ENCODE peak calls at places on chromosome 22, in four cellular contexts. U is H9, D is right lobe of liver, C is ovary. A is an unnamed sample.

GRCh38 chr22:49403102-49403501 is 424.6 kb downstream of the BRD1 start:
- DNase-seq in D (peak; percentile 29), U (peak; percentile 8), C (no peak), A (no peak)

GRCh38 chr22:17110791-17111550 is 10.2 kb downstream of the TMEM121B start:
- DNase-seq in C (no peak), U (no peak), D (no peak), A (no peak)

GRCh38 chr22:18994780-18995711 is 59.0 kb upstream of the PRODH start:
- DNase-seq in U (no peak), C (no peak), D (peak; percentile 64), A (no peak)

GRCh38 chr22:18122254-18122554 is 11.6 kb downstream of the TUBA8 start:
- DNase-seq in D (no peak), U (no peak), C (no peak), A (no peak)

GRCh38 chr22:35452351-35452781 is 52.4 kb downstream of the MCM5 start:
- DNase-seq in D (no peak), C (no peak), U (no peak), A (no peak)

GRCh38 chr22:48318575-48319320 is 1508.9 kb downstream of the BRD1 start:
- DNase-seq in D (peak; percentile 14), U (no peak), C (no peak), A (no peak)

GRCh38 chr22:50138036-50138435 is 32.5 kb upstream of the PANX2 start:
- DNase-seq in D (no peak), U (no peak), C (no peak), A (no peak)

GRCh38 chr22:48084041-48084748 is 1321.7 kb downstream of the TBC1D22A start:
- DNase-seq in C (no peak), U (no peak), D (no peak), A (no peak)

GRCh38 chr22:36587289-36588154 is 58.6 kb upstream of the EIF3D start:
- DNase-seq in D (no peak), U (no peak), C (no peak), A (no peak)

GRCh38 chr22:47929646-47930185 is 1167.3 kb downstream of the TBC1D22A start:
- DNase-seq in U (no peak), D (no peak), C (no peak), A (no peak)

GRCh38 chr22:29187831-29188230 is 17.9 kb upstream of the EMID1 start:
- DNase-seq in D (no peak), C (no peak), U (no peak), A (no peak)

GRCh38 chr22:34592341-34592740 is 473.6 kb upstream of the ISX start:
- DNase-seq in C (no peak), D (no peak), U (no peak), A (no peak)

GRCh38 chr22:22394589-22394988 is 114.0 kb downstream of the ZNF280B start:
- DNase-seq in U (no peak), D (no peak), C (no peak), A (no peak)

GRCh38 chr22:10961043-10961860 is 4566.7 kb upstream of the OR11H1 start:
- DNase-seq in D (no peak), C (no peak), U (no peak), A (no peak)
- TF ChIP-seq CTCF in D (no peak), C (no peak), U (no peak), A (no peak)

GRCh38 chr22:23815781-23816551 is 22.8 kb downstream of the DERL3 start:
- DNase-seq in C (no peak), U (no peak), D (peak; percentile 35), A (peak; percentile 58)
- H3K27ac ChIP-seq in C (no peak overlapping the region), U (no peak overlapping the region), D (no peak overlapping the region), A (peak overlapping the region; percentile 51)

DNA sequence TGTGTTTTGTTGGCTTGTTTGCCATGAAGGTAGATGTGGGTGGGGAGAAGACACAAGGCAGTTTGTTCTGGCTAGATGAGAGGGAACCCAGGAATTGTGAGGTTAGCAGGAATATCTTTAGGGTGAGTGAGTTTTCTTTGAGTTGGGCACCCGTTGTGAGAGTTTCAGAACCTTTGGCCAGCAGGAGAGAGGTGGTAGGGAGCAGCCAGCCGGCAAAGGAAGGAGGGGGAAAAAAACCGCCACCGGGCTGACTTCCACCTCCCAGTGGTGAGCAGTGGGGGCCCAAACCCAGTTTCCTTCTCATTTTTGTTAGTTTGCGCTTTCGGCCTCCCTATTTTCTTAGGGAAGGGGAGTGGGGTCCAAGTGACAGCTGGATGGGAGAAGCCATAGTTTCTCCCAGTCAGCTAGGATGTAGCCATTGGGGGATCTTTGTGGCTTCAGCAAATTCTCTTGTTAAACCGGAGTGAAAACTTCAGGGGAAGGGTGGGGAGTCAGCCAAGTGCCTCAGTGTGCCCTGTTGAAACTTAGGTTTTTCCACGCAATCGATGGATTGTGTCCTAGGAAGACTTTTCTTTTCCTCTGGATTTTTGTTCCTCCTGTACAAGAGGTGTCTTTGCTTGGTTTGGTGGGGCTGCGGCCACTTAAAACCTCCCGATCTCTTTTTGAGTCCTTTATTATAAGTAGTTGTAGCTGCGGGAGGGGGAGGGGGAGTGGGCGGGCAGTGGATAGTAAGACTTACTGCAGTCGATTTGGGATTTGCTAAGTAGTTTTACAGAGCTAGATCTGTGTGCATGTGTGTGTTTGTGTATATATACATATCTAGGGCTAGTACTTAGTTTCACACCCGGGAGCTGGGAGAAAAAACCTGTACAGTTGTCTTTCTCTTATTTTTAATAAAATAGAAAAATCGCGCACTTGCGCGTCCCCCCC is 1.1 kb upstream of the GCAT start:
- DNase-seq in D (no peak), U (no peak), C (no peak), A (no peak)
- TF ChIP-seq CTCF in D (no peak), U (peak; percentile 5), C (no peak), A (no peak)

GRCh38 chr22:27212081-27212480 is 554.7 kb downstream of the MIAT start:
- DNase-seq in U (no peak), C (no peak), D (no peak), A (no peak)

GRCh38 chr22:27214691-27215090 is 557.3 kb downstream of the MIAT start:
- DNase-seq in C (no peak), U (no peak), D (no peak), A (no peak)

GRCh38 chr22:27213291-27213690 is 555.9 kb downstream of the MIAT start:
- DNase-seq in U (peak; percentile 5), D (no peak), C (no peak), A (no peak)

GRCh38 chr22:27213766-27214581 is 556.6 kb downstream of the MIAT start:
- DNase-seq in D (no peak), C (peak; percentile 75), U (peak; percentile 9), A (no peak)

GRCh38 chr22:27212617-27213177 is 555.3 kb downstream of the MIAT start:
- DNase-seq in C (peak; percentile 77), D (no peak), U (no peak), A (no peak)
- H3K27ac ChIP-seq in C (peak overlapping the region; percentile 78), D (no peak overlapping the region), U (no peak overlapping the region), A (no peak overlapping the region)

DNA sequence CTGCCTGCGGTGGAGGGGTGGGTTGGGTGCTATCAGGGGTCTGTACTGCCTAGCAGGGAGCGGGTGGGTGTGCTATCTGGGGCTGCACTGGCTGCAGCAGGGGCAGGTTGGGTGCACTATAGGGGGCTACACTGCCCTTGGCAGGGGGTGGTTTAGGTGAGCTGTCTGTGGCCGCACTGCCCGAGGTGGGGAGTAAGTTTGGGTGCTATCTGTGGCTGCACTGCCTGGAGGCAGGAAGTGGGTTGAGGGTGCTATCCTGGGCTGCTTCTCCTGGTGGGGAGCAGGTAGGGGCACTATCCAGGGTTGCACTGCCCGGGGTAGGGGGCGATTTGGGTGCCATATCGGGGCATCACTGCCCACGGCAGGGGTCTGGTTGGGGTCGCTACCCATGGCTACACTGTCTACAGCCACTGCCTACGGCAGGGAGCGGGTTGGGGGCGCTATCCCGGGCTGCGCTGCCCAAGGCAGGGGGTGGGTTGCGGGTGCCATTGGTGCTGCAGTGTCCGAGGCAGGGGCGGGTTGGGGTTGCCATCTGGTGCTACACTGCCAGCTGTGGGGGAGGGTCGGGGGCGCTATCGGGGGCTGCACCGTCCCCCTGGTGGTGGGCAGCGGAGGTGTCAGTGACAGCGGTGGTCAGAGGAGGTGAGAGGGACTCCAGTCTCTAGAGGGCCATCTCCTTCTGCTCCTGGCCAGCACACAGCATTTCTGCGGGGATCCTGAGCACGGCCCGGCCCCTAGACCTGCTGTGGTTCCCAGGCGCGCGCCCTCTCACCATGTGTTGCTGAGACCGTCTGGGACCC is 1.3 kb upstream of the RFPL2 start:
- DNase-seq in C (no peak), U (peak; percentile 70), D (no peak), A (no peak)
- TF ChIP-seq CTCF in C (no peak), U (peak; percentile 28), D (no peak), A (no peak)

DNA sequence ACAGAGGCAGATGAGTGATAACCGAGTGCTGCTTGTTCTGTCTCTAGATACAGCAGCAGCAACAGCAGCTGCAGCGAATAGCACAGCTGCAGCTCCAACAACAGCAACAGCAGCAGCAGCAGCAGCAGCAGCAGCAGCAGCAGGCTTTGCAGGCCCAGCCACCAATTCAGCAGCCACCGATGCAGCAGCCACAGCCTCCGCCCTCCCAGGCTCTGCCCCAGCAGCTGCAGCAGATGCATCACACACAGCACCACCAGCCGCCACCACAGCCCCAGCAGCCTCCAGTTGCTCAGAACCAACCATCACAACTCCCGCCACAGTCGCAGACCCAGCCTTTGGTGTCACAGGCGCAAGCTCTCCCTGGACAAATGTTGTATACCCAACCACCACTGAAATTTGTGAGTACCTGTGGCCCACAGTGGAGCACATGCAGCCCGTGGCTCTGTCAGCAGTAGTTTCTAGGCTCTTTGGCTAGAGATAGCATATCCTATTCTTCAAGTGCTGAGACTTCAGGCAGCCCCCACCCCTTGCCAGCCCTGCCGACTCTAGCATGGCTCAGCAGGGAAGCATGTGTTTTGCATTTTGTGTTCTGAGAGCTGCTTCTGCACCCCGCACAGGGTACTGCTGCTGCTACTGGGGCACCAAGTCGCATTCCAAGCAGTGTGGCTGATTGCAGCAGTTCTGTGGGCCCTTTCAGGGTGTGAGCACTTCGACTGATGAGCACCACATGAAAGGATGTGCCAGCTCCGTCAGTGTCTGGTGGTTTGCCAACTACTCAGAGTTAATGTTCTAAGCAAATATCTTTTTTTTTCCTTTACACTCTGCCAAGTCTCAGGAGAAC is 59.2 kb downstream of the MED15 start:
- DNase-seq in D (no peak), C (peak; percentile 55), U (no peak), A (no peak)
- H3K27ac ChIP-seq in D (no peak overlapping the region), C (no peak overlapping the region), U (no peak overlapping the region), A (peak overlapping the region; percentile 18)

GRCh38 chr22:24232725-24233124 is 12.2 kb downstream of the GGT5 start:
- DNase-seq in D (no peak), C (no peak), U (no peak), A (no peak)

GRCh38 chr22:24232124-24232523 is 12.8 kb downstream of the GGT5 start:
- DNase-seq in D (no peak), C (no peak), U (no peak), A (no peak)

GRCh38 chr22:24230911-24231656 is 13.8 kb downstream of the GGT5 start:
- DNase-seq in U (peak; percentile 88), D (peak; percentile 67), C (no peak), A (no peak)

GRCh38 chr22:24233235-24233634 is 11.6 kb downstream of the GGT5 start:
- DNase-seq in D (no peak), C (no peak), U (no peak), A (no peak)

GRCh38 chr22:24231706-24232105 is 13.2 kb downstream of the GGT5 start:
- DNase-seq in C (no peak), D (no peak), U (no peak), A (no peak)
- TF ChIP-seq CTCF in C (no peak), D (no peak), U (no peak), A (no peak)

GRCh38 chr22:39153220-39153860 is 860 bp upstream of the CBX7 start:
- DNase-seq in D (peak; percentile 56), U (peak; percentile 34), C (peak; percentile 33), A (peak; percentile 28)
- H3K27ac ChIP-seq in D (peak overlapping the region; percentile 69), U (no peak overlapping the region), C (peak overlapping the region; percentile 91), A (peak overlapping the region; percentile 86)

A was measured in dorsolateral prefrontal cortex.